ENCODE peak calls at places on chromosomes 1 and 21, in ten cellular contexts. D is mucosa of descending colon; U is breast epithelium; A is hepatocyte; O is CD8-positive, alpha-beta T cell; B is NB4; J is kidney; Y is Calu3; S is ascending aorta; M is heart left ventricle. P is an unnamed sample.

GRCh38 chr1:24403806-24404205 is 9.8 kb downstream of the STPG1 start:
- DNase-seq in D (no peak), U (no peak), A (no peak), O (no peak), B (no peak), J (no peak), Y (no peak), S (no peak), M (no peak), P (no peak)

GRCh38 chr1:21051177-21051576 is 125.5 kb downstream of the EIF4G3 start:
- DNase-seq in D (no peak), U (no peak), A (no peak), O (no peak), B (peak), J (no peak), Y (no peak), S (no peak), M (no peak), P (no peak)

GRCh38 chr1:109892476-109893368 is 17.9 kb upstream of the CSF1 start:
- DNase-seq in D (no peak), U (no peak), A (peak), O (no peak), B (peak), J (no peak), Y (peak), S (no peak), M (no peak), P (peak)

GRCh38 chr1:247933989-247934388 is 9.3 kb downstream of the OR2AJ1 start:
- DNase-seq in D (no peak), U (no peak), A (no peak), O (no peak), B (no peak), J (no peak), Y (no peak), S (no peak), M (no peak), P (no peak)

GRCh38 chr1:53590581-53591515 is 131.6 kb downstream of the DMRTB1 start:
- DNase-seq in D (no peak), U (no peak), A (peak), O (no peak), B (no peak), J (no peak), Y (no peak), S (no peak), M (peak), P (no peak)

GRCh38 chr1:84693009-84693408 is 2.7 kb upstream of the SSX2IP start:
- DNase-seq in D (no peak), U (no peak), A (no peak), O (no peak), B (peak), J (no peak), Y (no peak), S (no peak), M (no peak), P (no peak)

GRCh38 chr1:204126941-204127340 is 24.9 kb downstream of the ETNK2 start:
- DNase-seq in D (no peak), U (no peak), A (no peak), O (no peak), B (no peak), J (no peak), Y (no peak), S (no peak), M (peak), P (no peak)

GRCh38 chr1:4946343-4946742 is 291.9 kb downstream of the AJAP1 start:
- DNase-seq in D (no peak), U (no peak), A (no peak), O (no peak), B (no peak), J (no peak), Y (no peak), S (no peak), M (no peak), P (no peak)

GRCh38 chr1:10682449-10683365 is 113.7 kb downstream of the CASZ1 start:
- DNase-seq in D (no peak), U (no peak), A (no peak), O (no peak), B (no peak), J (no peak), Y (no peak), S (no peak), M (no peak), P (peak)

GRCh38 chr1:240356568-240356967 is 255.4 kb downstream of the GREM2 start:
- DNase-seq in D (no peak), U (no peak), A (no peak), O (no peak), B (no peak), J (no peak), Y (no peak), S (no peak), M (no peak), P (no peak)

GRCh38 chr1:242011879-242012674 is 13.2 kb upstream of the MAP1LC3C start:
- DNase-seq in D (no peak), U (no peak), A (no peak), O (no peak), B (peak), J (no peak), Y (no peak), S (no peak), M (no peak), P (no peak)

GRCh38 chr21:31724552-31724951 is 7.4 kb downstream of the SCAF4 start:
- DNase-seq in D (no peak), U (no peak), A (no peak), O (no peak), B (no peak), J (no peak), Y (no peak), S (no peak), M (no peak), P (no peak)

GRCh38 chr1:94408104-94408503 is 10.1 kb upstream of the ABCD3 start:
- DNase-seq in D (no peak), U (no peak), A (no peak), O (no peak), B (no peak), J (no peak), Y (no peak), S (no peak), M (no peak), P (no peak)

GRCh38 chr1:18635833-18636671 is 5.4 kb downstream of the PAX7 start:
- DNase-seq in D (no peak), U (no peak), A (no peak), O (no peak), B (no peak), J (no peak), Y (no peak), S (no peak), M (peak), P (no peak)

GRCh38 chr1:115170972-115171392 is 81.7 kb upstream of the TSPAN2 start:
- DNase-seq in D (no peak), U (no peak), A (no peak), O (no peak), B (no peak), J (no peak), Y (no peak), S (no peak), M (no peak), P (peak)

GRCh38 chr1:94025383-94026340 is 95.3 kb downstream of the ABCA4 start:
- DNase-seq in D (no peak), U (no peak), A (peak), O (no peak), B (peak), J (no peak), Y (peak), S (no peak), M (no peak), P (peak)

GRCh38 chr1:59367269-59368006 is 70.5 kb downstream of the FGGY start:
- DNase-seq in D (peak), U (peak), A (peak), O (no peak), B (peak), J (peak), Y (no peak), S (peak), M (peak), P (peak)

GRCh38 chr1:205382561-205382960 is 25.8 kb upstream of the KLHDC8A start:
- DNase-seq in D (no peak), U (no peak), A (no peak), O (no peak), B (no peak), J (no peak), Y (no peak), S (no peak), M (no peak), P (no peak)

GRCh38 chr1:111517464-111518225 is 14.2 kb upstream of the ADORA3 start:
- DNase-seq in D (no peak), U (no peak), A (no peak), O (no peak), B (no peak), J (no peak), Y (no peak), S (no peak), M (no peak), P (no peak)

GRCh38 chr1:225767591-225768540 is 9.8 kb upstream of the SRP9 start:
- DNase-seq in D (peak), U (peak), A (peak), O (no peak), B (no peak), J (peak), Y (no peak), S (peak), M (peak), P (peak)

GRCh38 chr1:222767152-222767571 is 30.2 kb downstream of the FAM177B start:
- DNase-seq in D (no peak), U (no peak), A (no peak), O (no peak), B (no peak), J (no peak), Y (no peak), S (no peak), M (no peak), P (no peak)

GRCh38 chr1:172893146-172893841 is 157.4 kb downstream of the TNFSF18 start:
- DNase-seq in D (no peak), U (no peak), A (no peak), O (no peak), B (no peak), J (peak), Y (no peak), S (no peak), M (peak), P (no peak)

DNA sequence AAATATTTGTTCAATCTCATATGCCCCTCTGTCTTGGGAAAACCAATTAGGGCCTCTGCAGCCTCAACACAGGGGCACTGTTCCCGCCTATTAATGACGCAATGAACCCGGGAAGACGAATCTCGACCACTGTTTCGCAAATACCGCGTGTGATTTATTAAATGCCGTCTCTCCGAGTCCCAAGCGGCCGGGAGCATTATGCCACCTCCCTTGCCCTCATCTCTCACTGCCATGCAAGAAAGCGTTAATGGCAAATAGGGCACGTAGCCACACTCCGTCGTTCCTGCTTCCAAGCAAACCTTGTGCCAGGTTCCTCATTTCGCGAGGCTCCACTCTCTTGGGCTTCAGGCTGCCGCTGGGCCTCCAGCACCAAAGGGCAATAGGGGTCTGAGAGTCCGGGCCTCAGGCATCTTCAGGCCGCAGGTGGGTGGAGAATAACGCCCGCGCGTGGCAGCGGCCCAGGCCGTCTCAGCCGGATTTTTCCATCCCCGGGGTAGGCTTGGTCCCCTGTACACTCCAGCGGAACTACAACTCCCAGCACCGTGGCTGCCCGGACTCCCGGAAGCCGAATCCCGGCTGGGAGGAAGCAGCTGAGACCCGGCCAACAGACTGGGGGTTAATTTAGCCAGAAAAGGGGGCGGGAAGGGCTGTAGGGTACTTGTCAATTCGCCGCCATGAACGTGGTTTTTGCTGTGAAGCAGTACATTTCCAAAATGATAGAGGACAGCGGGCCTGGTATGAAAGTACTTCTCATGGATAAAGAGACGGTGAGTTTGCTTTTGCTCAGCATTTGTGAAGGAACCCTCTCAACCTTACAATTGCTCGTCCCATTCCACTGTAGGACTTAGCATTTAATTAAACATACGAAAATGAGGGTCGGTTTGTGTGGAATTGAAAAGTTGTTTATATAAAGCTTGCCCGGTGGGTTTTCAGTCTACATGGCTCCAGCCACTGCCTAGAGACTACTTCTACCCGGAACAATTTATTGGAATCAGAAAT is at the start of gene VPS45:
- DNase-seq in D (peak), U (peak), A (peak), O (peak), B (peak), J (peak), Y (peak), S (peak), M (peak), P (peak)
- TF ChIP-seq CTCF in D (no peak), U (peak), A (no peak), O (no peak), B (no peak), J (no peak), Y (no peak), S (no peak), M (no peak), P (peak)

DNA sequence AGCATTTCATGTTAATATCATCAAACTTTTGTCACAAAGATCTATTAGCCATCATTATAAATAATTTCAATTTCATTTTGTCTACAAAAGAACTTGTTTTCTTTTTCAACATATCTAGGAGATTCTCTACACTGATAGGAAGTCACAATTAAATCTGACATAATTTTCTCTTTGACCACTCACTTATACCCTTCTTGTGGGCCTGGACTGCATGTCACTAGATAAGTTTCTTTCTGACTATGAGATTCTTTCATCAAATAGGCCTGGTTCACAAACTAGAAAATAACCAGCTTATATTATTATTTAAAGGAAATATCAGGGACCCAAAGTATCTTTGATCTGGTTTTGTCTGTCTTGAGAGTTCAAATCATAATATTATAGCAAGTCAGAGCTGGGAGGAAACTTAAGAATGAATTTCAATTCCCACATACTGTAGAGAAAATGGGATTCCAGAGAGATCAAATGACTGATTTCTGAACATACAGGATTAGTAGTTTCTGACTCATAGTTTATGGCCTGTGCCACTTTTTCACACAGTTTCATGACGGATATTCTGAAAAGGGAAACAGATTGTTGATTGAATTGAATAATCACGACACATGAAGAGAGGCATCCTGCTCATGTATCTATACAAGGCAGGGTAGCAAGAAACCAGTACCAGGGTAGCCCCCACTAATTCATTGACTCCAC is 355.8 kb downstream of the GPATCH2 start:
- DNase-seq in D (no peak), U (no peak), A (no peak), O (no peak), B (no peak), J (no peak), Y (no peak), S (no peak), M (no peak), P (no peak)
- TF ChIP-seq CTCF in D (no peak), U (no peak), A (no peak), O (no peak), B (no peak), J (no peak), Y (no peak), S (no peak), M (no peak), P (no peak)

GRCh38 chr1:42689912-42690311 is 7.7 kb downstream of the YBX1 start:
- DNase-seq in D (no peak), U (no peak), A (no peak), O (no peak), B (no peak), J (no peak), Y (no peak), S (no peak), M (no peak), P (no peak)

GRCh38 chr1:42692461-42692860 is 10.2 kb downstream of the YBX1 start:
- DNase-seq in D (no peak), U (no peak), A (peak), O (no peak), B (no peak), J (no peak), Y (peak), S (no peak), M (no peak), P (no peak)

GRCh38 chr1:42691157-42691498 is 8.9 kb downstream of the YBX1 start:
- DNase-seq in D (no peak), U (no peak), A (no peak), O (no peak), B (no peak), J (no peak), Y (no peak), S (no peak), M (no peak), P (no peak)

GRCh38 chr1:42692941-42693340 is 10.7 kb downstream of the YBX1 start:
- DNase-seq in D (no peak), U (no peak), A (no peak), O (no peak), B (no peak), J (no peak), Y (no peak), S (no peak), M (no peak), P (no peak)

GRCh38 chr1:42690477-42691156 is 8.4 kb downstream of the YBX1 start:
- DNase-seq in D (no peak), U (no peak), A (no peak), O (no peak), B (no peak), J (no peak), Y (no peak), S (no peak), M (no peak), P (peak)
- TF ChIP-seq CTCF in D (no peak), U (no peak), A (peak), O (peak), B (no peak), J (no peak), Y (no peak), S (no peak), M (no peak), P (no peak)

DNA sequence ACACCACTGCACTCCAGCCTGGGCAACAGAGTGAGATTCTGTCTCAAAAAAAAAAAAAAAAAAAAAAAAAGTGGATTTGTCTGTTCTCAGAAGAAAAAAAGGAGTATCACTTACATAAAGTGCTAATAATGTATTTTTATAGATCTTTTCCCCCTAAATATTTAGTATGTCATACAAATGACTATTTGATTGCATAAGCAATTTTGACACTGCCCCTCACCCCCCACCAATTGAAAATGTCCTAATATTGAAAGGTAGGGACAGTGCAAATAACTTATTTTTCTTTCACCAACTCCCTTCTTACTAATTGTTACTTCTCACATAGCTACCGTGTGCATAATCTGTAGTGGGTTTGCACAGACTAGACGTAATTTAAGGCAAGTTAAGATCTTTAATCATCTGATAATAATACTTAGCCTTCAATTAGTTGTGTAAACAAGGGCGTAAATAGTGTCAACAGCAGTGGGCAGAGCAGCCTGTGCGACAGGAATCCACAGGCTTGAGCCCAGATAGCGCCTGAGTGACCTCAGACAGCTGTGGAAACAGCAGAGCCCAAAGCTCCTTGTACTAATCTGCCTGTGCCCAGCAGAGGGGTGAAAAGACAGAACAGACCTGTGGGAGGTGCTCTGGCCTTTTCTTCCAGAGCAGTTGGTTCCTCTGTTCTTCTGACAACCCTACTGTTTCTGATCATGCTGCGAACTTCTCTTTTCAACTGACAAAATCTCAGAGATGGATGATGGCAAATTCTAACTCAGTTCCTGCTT is 4.5 kb upstream of the IER5 start:
- DNase-seq in D (no peak), U (no peak), A (peak), O (peak), B (peak), J (no peak), Y (peak), S (peak), M (no peak), P (peak)
- TF ChIP-seq CTCF in D (peak), U (peak), A (peak), O (peak), B (peak), J (peak), Y (peak), S (peak), M (peak), P (peak)

GRCh38 chr1:230321341-230321740 is 104.8 kb downstream of the PGBD5 start:
- DNase-seq in D (no peak), U (no peak), A (no peak), O (no peak), B (no peak), J (peak), Y (no peak), S (no peak), M (no peak), P (no peak)

GRCh38 chr1:230322421-230322756 is 103.7 kb downstream of the PGBD5 start:
- DNase-seq in D (no peak), U (no peak), A (no peak), O (no peak), B (no peak), J (no peak), Y (no peak), S (no peak), M (no peak), P (no peak)

GRCh38 chr1:230319014-230319747 is 107.0 kb downstream of the PGBD5 start:
- DNase-seq in D (no peak), U (no peak), A (no peak), O (no peak), B (no peak), J (no peak), Y (no peak), S (no peak), M (no peak), P (no peak)

GRCh38 chr1:230321741-230322420 is 104.3 kb downstream of the PGBD5 start:
- DNase-seq in D (no peak), U (no peak), A (no peak), O (no peak), B (no peak), J (no peak), Y (no peak), S (no peak), M (no peak), P (no peak)

DNA sequence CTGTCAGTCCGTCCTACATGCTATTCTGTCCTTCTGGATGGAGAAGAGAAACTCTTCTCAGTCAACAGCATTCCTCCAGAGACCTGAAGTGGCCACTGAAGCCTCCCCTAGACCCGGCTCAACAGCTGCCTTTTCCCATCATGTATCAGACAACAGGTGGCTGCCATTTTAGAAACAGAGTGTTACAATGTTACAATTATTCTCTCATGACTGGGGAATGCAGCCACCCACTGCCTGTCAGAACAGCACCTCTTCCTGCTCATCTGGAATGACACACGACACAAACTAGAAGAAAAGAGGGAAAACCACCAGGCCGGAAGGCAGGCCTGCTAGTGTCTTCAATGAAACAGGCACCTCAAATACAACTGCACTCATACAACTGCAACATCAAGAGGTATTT is 105.3 kb downstream of the PGBD5 start:
- DNase-seq in D (no peak), U (no peak), A (no peak), O (no peak), B (no peak), J (peak), Y (no peak), S (no peak), M (no peak), P (no peak)
- TF ChIP-seq CTCF in D (no peak), U (no peak), A (no peak), O (no peak), B (no peak), J (no peak), Y (no peak), S (no peak), M (no peak), P (no peak)

P was measured in cardiac muscle cell.